ENCODE peak calls at places on chromosome 22, in five cellular contexts. Q is osteoblast, A is bronchial epithelial cell, B is GM23338, Z is mammary epithelial cell. J is an unnamed sample.

GRCh38 chr22:31650391-31650790 is 11.6 kb downstream of the PISD start:
- DNase-seq in Q (peak), A (peak), B (peak), Z (peak), J (peak)

GRCh38 chr22:24503851-24504170 is 8.7 kb downstream of the UPB1 start:
- DNase-seq in Q (peak), A (no peak), B (no peak), Z (no peak), J (no peak)

GRCh38 chr22:22818861-22819855 is 68.5 kb upstream of the IGLL5 start:
- DNase-seq in Q (no peak), A (no peak), B (no peak), Z (no peak), J (no peak)

GRCh38 chr22:31288496-31289235 is 3.6 kb downstream of the PIK3IP1 start:
- DNase-seq in Q (no peak), A (no peak), B (no peak), Z (no peak), J (no peak)

GRCh38 chr22:30486118-30486517 is 14.3 kb upstream of the SEC14L3 start:
- DNase-seq in Q (no peak), A (no peak), B (no peak), Z (no peak), J (no peak)

GRCh38 chr22:30833328-30833727 is 135.2 kb downstream of the MORC2 start:
- DNase-seq in Q (no peak), A (no peak), B (no peak), Z (no peak), J (peak)

GRCh38 chr22:26479792-26480610 is 3.6 kb downstream of the HPS4 start:
- DNase-seq in Q (no peak), A (no peak), B (no peak), Z (no peak), J (no peak)

GRCh38 chr22:33882991-33883390 is 37.3 kb downstream of the LARGE1 start:
- DNase-seq in Q (no peak), A (no peak), B (no peak), Z (no peak), J (no peak)

GRCh38 chr22:17434856-17435255 is 65.6 kb downstream of the CECR2 start:
- DNase-seq in Q (no peak), A (peak), B (peak), Z (peak), J (no peak)

GRCh38 chr22:34800265-34800664 is 265.7 kb upstream of the ISX start:
- DNase-seq in Q (no peak), A (no peak), B (no peak), Z (peak), J (no peak)

GRCh38 chr22:19687561-19688300 is 26.6 kb upstream of the SEPTIN5 start:
- DNase-seq in Q (peak), A (peak), B (no peak), Z (no peak), J (peak)

GRCh38 chr22:33829549-33830280 is 90.6 kb downstream of the LARGE1 start:
- DNase-seq in Q (no peak), A (no peak), B (peak), Z (no peak), J (no peak)

GRCh38 chr22:38973289-38974169 is 8.6 kb upstream of the APOBEC3B start:
- DNase-seq in Q (peak), A (peak), B (peak), Z (no peak), J (peak)

GRCh38 chr22:35446365-35446764 is 46.4 kb downstream of the MCM5 start:
- DNase-seq in Q (peak), A (peak), B (no peak), Z (peak), J (peak)

GRCh38 chr22:37912171-37912570 is 6.1 kb downstream of the MICALL1 start:
- DNase-seq in Q (peak), A (no peak), B (no peak), Z (no peak), J (no peak)

GRCh38 chr22:37907036-37907954 is 1.2 kb downstream of the MICALL1 start:
- DNase-seq in Q (peak), A (no peak), B (peak), Z (no peak), J (peak)

GRCh38 chr22:22754268-22754657 is 109.8 kb downstream of the GGTLC2 start:
- DNase-seq in Q (no peak), A (no peak), B (no peak), Z (no peak), J (no peak)

GRCh38 chr22:30649430-30650007 is 13.9 kb downstream of the SLC35E4 start:
- DNase-seq in Q (peak), A (peak), B (no peak), Z (peak), J (peak)

GRCh38 chr22:17880020-17880419 is 105.8 kb upstream of the BID start:
- DNase-seq in Q (no peak), A (no peak), B (no peak), Z (no peak), J (no peak)

GRCh38 chr22:38148252-38148651 is 33.4 kb downstream of the PLA2G6 start:
- DNase-seq in Q (peak), A (peak), B (peak), Z (peak), J (peak)

GRCh38 chr22:28629420-28630184 is 50.0 kb downstream of the TTC28 start:
- DNase-seq in Q (no peak), A (peak), B (peak), Z (no peak), J (no peak)

GRCh38 chr22:38078046-38078840 is 5.7 kb downstream of the SLC16A8 start:
- DNase-seq in Q (peak), A (no peak), B (no peak), Z (no peak), J (no peak)

GRCh38 chr22:27823221-27823620 is 21.7 kb upstream of the MN1 start:
- DNase-seq in Q (no peak), A (no peak), B (no peak), Z (no peak), J (no peak)

GRCh38 chr22:27827586-27828213 is 26.1 kb upstream of the MN1 start:
- DNase-seq in Q (no peak), A (no peak), B (no peak), Z (no peak), J (no peak)

GRCh38 chr22:24893341-24894070 is 53.0 kb downstream of the LHFPL7 start:
- DNase-seq in Q (no peak), A (no peak), B (no peak), Z (no peak), J (no peak)

GRCh38 chr22:19597399-19597735 is 73.2 kb upstream of the CLDN5 start:
- DNase-seq in Q (no peak), A (no peak), B (no peak), Z (no peak), J (no peak)

GRCh38 chr22:32341122-32341740 is 16.4 kb upstream of the RFPL3 start:
- DNase-seq in Q (no peak), A (no peak), B (no peak), Z (no peak), J (no peak)

GRCh38 chr22:25420471-25420924 is 144.0 kb upstream of the GRK3 start:
- DNase-seq in Q (no peak), A (no peak), B (no peak), Z (no peak), J (no peak)

GRCh38 chr22:19527321-19527721 is 3.1 kb upstream of the CLDN5 start:
- DNase-seq in Q (peak), A (no peak), B (no peak), Z (no peak), J (no peak)

DNA sequence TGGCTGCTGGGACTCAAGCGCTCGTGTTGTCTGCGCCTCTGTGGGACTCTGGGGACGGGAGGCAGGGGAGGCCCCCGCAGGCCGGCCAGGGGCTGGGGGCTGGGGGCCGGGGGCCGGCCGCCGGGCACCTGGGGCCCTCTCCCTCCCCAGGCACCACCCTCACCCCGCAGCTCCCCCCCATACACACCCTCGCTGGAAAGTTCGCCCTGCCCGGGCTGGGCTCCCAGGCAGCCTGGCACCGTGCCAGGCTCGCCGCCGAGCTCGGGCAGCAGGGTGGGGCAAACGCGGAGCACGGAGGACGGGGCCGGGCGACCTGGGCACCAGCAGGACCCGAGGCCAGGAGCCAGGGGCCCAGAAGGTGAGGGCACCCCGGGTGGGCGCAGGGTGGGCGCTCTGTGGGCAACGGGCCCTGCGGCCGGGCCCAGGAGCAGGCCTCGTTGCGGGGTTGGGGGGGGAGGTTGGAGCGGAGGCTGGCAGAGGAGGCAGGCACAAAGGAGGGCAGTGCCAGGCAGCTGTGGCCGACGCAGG is 76.7 kb upstream of the WNT7B start:
- DNase-seq in Q (peak), A (no peak), B (no peak), Z (peak), J (peak)
- H3K4me3 ChIP-seq in Q (peak), A (peak), B (no peak), Z (peak), J (peak)

GRCh38 chr22:49916851-49917250 is 1.4 kb downstream of the ALG12 start:
- DNase-seq in Q (peak), A (no peak), B (no peak), Z (no peak), J (no peak)
- H3K4me3 ChIP-seq in Q (no peak), A (no peak), B (peak), Z (no peak), J (peak)

GRCh38 chr22:20963201-20964052 is 3.6 kb upstream of the AIFM3 start:
- DNase-seq in Q (peak), A (no peak), B (no peak), Z (no peak), J (no peak)

GRCh38 chr22:20965104-20965887 is 1.8 kb upstream of the AIFM3 start:
- DNase-seq in Q (peak), A (no peak), B (no peak), Z (no peak), J (no peak)

GRCh38 chr22:20964090-20964798 is 2.8 kb upstream of the AIFM3 start:
- DNase-seq in Q (no peak), A (no peak), B (no peak), Z (no peak), J (no peak)

GRCh38 chr22:20965888-20966855 is 883 bp upstream of the AIFM3 start:
- DNase-seq in Q (peak), A (no peak), B (no peak), Z (no peak), J (no peak)

GRCh38 chr22:20964799-20965103 is 2.3 kb upstream of the AIFM3 start:
- DNase-seq in Q (peak), A (no peak), B (no peak), Z (no peak), J (no peak)
- H3K4me3 ChIP-seq in Q (peak), A (peak), B (peak), Z (no peak), J (no peak)

GRCh38 chr22:43142881-43143562 is at the start of gene MCAT:
- DNase-seq in Q (peak), A (no peak), B (peak), Z (peak), J (peak)

GRCh38 chr22:43147821-43148220 is 3.5 kb upstream of the TSPO start:
- DNase-seq in Q (peak), A (no peak), B (no peak), Z (no peak), J (no peak)

GRCh38 chr22:43150731-43151206 is 590 bp upstream of the TSPO start:
- DNase-seq in Q (peak), A (no peak), B (no peak), Z (no peak), J (no peak)

GRCh38 chr22:43148581-43148980 is 2.8 kb upstream of the TSPO start:
- DNase-seq in Q (no peak), A (peak), B (no peak), Z (peak), J (no peak)

GRCh38 chr22:43144949-43145348 is 1.8 kb upstream of the MCAT start:
- DNase-seq in Q (peak), A (no peak), B (no peak), Z (no peak), J (no peak)
- H3K4me3 ChIP-seq in Q (no peak), A (no peak), B (no peak), Z (no peak), J (no peak)

GRCh38 chr22:41238570-41239442 is 1.9 kb downstream of the CHADL start:
- DNase-seq in Q (no peak), A (no peak), B (no peak), Z (no peak), J (no peak)

GRCh38 chr22:41239443-41240128 is 1.1 kb downstream of the CHADL start:
- DNase-seq in Q (no peak), A (no peak), B (no peak), Z (no peak), J (no peak)

GRCh38 chr22:41234815-41235687 is 5.7 kb downstream of the CHADL start:
- DNase-seq in Q (peak), A (no peak), B (no peak), Z (no peak), J (no peak)

GRCh38 chr22:41237707-41238569 is 2.8 kb downstream of the CHADL start:
- DNase-seq in Q (peak), A (peak), B (peak), Z (peak), J (peak)

DNA sequence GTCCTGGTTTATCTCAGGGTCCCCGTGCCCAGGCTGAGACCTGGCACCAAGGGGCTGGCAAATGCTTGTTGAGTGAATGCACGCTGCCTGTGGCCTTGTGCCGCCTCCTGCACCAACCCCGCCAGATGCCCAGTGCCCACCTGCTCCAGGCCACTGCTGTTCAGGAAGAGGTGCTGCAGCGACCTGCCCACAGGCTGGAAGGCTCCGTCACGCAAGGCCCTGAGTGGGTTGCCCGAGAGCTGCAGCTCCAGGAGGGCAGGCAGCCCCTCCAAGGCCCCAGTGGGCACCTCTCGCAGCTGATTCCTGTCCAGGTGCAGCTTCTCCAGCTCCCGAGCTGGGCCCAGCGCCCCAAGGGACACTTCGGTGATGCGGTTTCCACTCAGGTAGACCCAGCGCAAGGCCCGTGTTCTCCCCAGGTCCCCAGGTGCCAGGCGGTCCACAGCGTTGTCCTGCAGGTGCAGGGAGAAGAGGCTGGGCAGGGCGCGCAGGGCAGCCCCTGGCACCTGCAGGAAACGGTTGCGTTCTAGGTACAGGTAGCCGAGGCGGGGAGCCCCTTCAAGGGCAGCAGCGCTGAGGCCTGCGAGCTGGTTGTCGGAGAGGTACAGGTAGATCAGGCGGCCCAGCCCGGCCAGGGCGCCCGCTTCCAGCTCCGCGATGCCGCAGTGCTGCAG is 3.6 kb downstream of the CHADL start:
- DNase-seq in Q (no peak), A (no peak), B (peak), Z (no peak), J (no peak)
- H3K4me3 ChIP-seq in Q (peak), A (peak), B (peak), Z (no peak), J (peak)

GRCh38 chr22:48434156-48434867 is 1393.4 kb downstream of the BRD1 start:
- DNase-seq in Q (peak), A (no peak), B (no peak), Z (no peak), J (no peak)
- H3K4me3 ChIP-seq in Q (no peak), A (no peak), B (no peak), Z (no peak), J (no peak)

GRCh38 chr22:45328822-45329535 is 19.2 kb downstream of the FAM118A start:
- DNase-seq in Q (no peak), A (no peak), B (no peak), Z (no peak), J (no peak)
- H3K4me3 ChIP-seq in Q (no peak), A (no peak), B (no peak), Z (no peak), J (no peak)

GRCh38 chr22:50010676-50011446 is 1.7 kb downstream of the IL17REL start:
- DNase-seq in Q (peak), A (no peak), B (no peak), Z (no peak), J (no peak)
- H3K4me3 ChIP-seq in Q (no peak), A (no peak), B (peak), Z (no peak), J (no peak)

GRCh38 chr22:36653316-36653715 is 50.2 kb downstream of the CACNG2 start:
- DNase-seq in Q (no peak), A (no peak), B (no peak), Z (no peak), J (no peak)
- H3K4me3 ChIP-seq in Q (no peak), A (no peak), B (no peak), Z (no peak), J (no peak)

DNA sequence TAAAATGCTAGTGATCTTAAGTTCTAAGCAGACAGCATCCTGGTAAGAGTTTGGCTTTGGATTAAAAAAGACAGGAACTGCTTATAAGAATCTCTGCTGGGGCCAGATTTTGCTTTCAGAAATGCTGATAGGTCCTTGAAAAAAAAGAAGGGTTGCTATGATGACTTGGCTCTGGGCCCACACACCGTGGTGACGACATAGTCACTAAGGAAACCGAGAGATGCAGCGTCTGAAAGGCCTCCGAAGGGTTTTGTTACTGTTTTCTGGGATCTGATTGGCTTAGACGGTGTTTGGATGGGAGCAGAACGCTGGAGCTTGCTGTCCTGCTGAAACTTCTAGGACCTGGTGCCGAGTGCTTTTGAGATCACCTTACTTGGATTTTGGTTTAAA is 8.4 kb downstream of the FAM118A start:
- DNase-seq in Q (peak), A (peak), B (peak), Z (peak), J (no peak)
- H3K4me3 ChIP-seq in Q (peak), A (no peak), B (no peak), Z (no peak), J (no peak)

J was measured in PC-9.